ENCODE peak calls at places on chromosomes 11 and 22, in nine cellular contexts. V is heart left ventricle, O is stomach, C is GM12878, T is uterus, D is transverse colon, I is suprapubic skin, N is H1, G is endothelial cell of umbilical vein. Z is an unnamed sample.

GRCh38 chr22:32994046-32994827 is 63.9 kb downstream of the SYN3 start:
- DNase-seq in C (no peak), N (peak; percentile 46), I (no peak), V (peak; percentile 45), T (no peak), D (no peak), O (no peak), G (no peak), Z (no peak)

GRCh38 chr11:14899087-14899363 is 7.0 kb upstream of the CYP2R1 start:
- DNase-seq in V (no peak), C (no peak), I (no peak), G (no peak), O (no peak), D (no peak), T (no peak), N (no peak), Z (no peak)

GRCh38 chr11:68780829-68781228 is 29.5 kb upstream of the TESMIN start:
- DNase-seq in O (peak; percentile 87), D (peak; percentile 39), N (peak; percentile 89), I (no peak), G (peak; percentile 50), V (peak; percentile 83), T (no peak), C (no peak), Z (peak; percentile 85)

GRCh38 chr22:44091021-44091721 is 67.1 kb downstream of the PARVB start:
- DNase-seq in I (no peak), D (no peak), C (no peak), G (no peak), V (no peak), O (no peak), N (no peak), T (no peak), Z (no peak)

GRCh38 chr11:77019976-77020591 is 14.1 kb upstream of the B3GNT6 start:
- DNase-seq in O (no peak), N (no peak), V (no peak), T (no peak), C (no peak), G (peak; percentile 77), D (no peak), I (no peak), Z (no peak)

GRCh38 chr11:129703846-129704245 is 111.8 kb upstream of the TMEM45B start:
- DNase-seq in G (no peak), V (no peak), I (peak; percentile 53), D (no peak), C (no peak), N (no peak), T (no peak), O (no peak), Z (no peak)

GRCh38 chr11:116836648-116837023 is 786 bp downstream of the APOA1 start:
- DNase-seq in C (no peak), I (no peak), G (no peak), V (no peak), O (no peak), N (no peak), T (no peak), D (no peak), Z (no peak)

GRCh38 chr11:70483077-70483861 is 84.9 kb downstream of the CTTN start:
- DNase-seq in C (no peak), O (peak; percentile 39), N (no peak), I (no peak), V (peak; percentile 70), T (no peak), D (peak; percentile 28), G (no peak), Z (no peak)

GRCh38 chr22:45242778-45243191 is 2.1 kb upstream of the KIAA0930 start:
- DNase-seq in G (peak; percentile 36), V (no peak), N (no peak), C (no peak), D (peak; percentile 56), I (no peak), O (peak; percentile 88), T (no peak), Z (no peak)

GRCh38 chr22:47294222-47294532 is 531.7 kb downstream of the TBC1D22A start:
- DNase-seq in I (peak; percentile 78), C (no peak), O (peak; percentile 25), N (no peak), V (no peak), D (no peak), T (peak; percentile 2), G (no peak), Z (peak; percentile 12)

GRCh38 chr11:11988099-11988651 is 20.3 kb downstream of the DKK3 start:
- DNase-seq in O (no peak), C (no peak), T (no peak), I (peak; percentile 34), N (no peak), V (no peak), D (no peak), G (peak; percentile 83), Z (no peak)

GRCh38 chr22:41446639-41447434 is at the start of gene TOB2:
- DNase-seq in N (peak; percentile 97), G (peak; percentile 93), V (peak; percentile 96), T (peak; percentile 95), C (peak; percentile 71), O (peak; percentile 96), I (peak; percentile 97), D (peak; percentile 97), Z (peak; percentile 97)

GRCh38 chr22:41446057-41446501 is 522 bp downstream of the TOB2 start:
- DNase-seq in T (peak; percentile 42), O (peak; percentile 34), N (no peak), G (peak; percentile 6), D (peak; percentile 39), V (peak; percentile 49), I (no peak), C (no peak), Z (peak; percentile 41)

GRCh38 chr22:41445171-41446056 is 1.2 kb downstream of the TOB2 start:
- DNase-seq in N (peak; percentile 55), T (peak; percentile 32), O (peak; percentile 32), D (peak; percentile 31), C (no peak), V (peak; percentile 67), I (no peak), G (peak; percentile 41), Z (peak; percentile 32)

GRCh38 chr22:41442240-41442792 is 4.3 kb downstream of the TOB2 start:
- DNase-seq in I (no peak), D (no peak), V (no peak), N (no peak), O (no peak), G (no peak), T (no peak), C (no peak), Z (no peak)

DNA sequence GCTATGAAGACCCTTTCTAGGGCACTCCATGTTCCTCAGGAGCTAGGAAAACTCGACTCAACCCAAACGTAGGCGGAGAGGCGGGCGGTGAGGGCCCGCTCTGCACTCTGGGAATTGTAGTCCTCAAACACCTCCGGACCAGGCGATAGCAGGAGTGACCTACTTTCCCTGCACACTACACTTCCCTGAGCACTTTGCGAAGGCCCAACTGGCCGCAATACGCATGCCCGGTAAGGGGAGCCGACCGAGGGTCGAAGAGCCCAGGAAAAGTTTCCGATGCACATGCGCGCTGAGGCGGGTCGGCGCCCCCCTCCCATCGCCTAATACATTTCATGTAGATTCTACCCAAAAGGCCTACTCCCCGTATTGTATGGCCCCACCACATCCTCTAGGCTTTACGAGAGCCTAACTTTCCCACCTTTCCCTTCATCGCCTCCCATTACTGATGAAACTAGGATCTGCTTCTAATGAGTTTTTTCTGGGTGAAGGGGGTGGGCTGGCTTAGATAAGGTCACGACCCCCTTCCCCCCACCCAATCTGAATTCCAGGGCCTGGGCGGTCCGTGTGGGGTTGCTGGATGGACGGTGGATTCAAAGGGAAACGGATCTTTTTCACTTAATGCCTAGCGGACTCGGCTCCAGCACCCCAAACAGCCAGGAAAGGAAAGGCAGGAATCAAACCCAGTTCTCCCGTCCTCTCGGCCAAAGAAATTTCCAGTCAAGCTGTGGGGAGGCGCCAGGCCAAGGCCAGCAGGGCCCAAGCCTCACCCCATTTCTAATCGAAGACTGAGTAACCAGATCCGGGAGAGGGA is 2.0 kb downstream of the TOB2 start:
- DNase-seq in N (peak; percentile 97), C (peak; percentile 90), G (peak; percentile 99), T (peak; percentile 93), V (peak; percentile 93), I (peak; percentile 93), D (peak; percentile 93), O (peak; percentile 92), Z (peak; percentile 97)
- TF ChIP-seq POLR2A in N (peak; percentile 58), C (no peak), G (peak; percentile 73), T (peak; percentile 83), V (no peak), I (no peak), D (peak; percentile 72), O (peak; percentile 11), Z (peak; percentile 56)

DNA sequence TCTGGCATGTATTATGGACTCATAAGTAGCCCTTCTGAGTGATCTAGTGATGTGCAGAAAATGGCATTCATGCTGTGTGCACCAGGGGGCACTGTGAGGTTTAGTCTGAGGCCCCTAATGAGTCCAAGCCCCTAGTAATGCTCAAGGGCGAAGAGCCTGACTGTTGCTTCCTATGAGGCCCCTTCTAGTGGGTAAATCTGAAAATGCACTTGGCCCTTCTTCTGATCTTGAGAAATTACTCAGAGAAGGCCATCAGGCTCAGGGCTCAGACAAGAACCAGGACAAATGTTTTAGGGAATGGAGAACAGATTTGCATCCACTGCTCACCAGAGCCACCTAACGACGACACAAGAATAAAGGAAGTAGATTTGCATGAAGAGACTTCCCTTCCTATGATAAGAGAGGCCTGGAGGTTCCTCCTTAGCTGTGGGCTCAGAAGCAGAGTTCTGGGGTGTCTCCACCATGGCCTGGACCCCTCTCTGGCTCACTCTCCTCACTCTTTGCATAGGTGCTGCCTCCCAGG is 75.8 kb downstream of the GGTLC2 start:
- DNase-seq in I (no peak), T (no peak), V (no peak), O (no peak), D (peak; percentile 35), C (peak; percentile 57), G (peak; percentile 69), N (peak; percentile 76), Z (peak; percentile 51)
- H3K4me3 ChIP-seq in I (no peak overlapping the region), T (no peak overlapping the region), V (no peak overlapping the region), O (no peak overlapping the region), D (no peak overlapping the region), C (no peak overlapping the region), G (no peak overlapping the region), N (no peak overlapping the region), Z (no peak overlapping the region)

GRCh38 chr11:118608268-118609214 is 1.1 kb downstream of the PHLDB1 start:
- DNase-seq in G (peak; percentile 65), T (peak; percentile 89), V (peak; percentile 88), D (peak; percentile 75), C (no peak), N (peak; percentile 75), I (peak; percentile 94), O (peak; percentile 59), Z (peak; percentile 78)
- TF ChIP-seq POLR2A in G (peak; percentile 15), T (peak; percentile 46), V (no peak), D (no peak), C (no peak), N (no peak), I (no peak), O (no peak), Z (no peak)

DNA sequence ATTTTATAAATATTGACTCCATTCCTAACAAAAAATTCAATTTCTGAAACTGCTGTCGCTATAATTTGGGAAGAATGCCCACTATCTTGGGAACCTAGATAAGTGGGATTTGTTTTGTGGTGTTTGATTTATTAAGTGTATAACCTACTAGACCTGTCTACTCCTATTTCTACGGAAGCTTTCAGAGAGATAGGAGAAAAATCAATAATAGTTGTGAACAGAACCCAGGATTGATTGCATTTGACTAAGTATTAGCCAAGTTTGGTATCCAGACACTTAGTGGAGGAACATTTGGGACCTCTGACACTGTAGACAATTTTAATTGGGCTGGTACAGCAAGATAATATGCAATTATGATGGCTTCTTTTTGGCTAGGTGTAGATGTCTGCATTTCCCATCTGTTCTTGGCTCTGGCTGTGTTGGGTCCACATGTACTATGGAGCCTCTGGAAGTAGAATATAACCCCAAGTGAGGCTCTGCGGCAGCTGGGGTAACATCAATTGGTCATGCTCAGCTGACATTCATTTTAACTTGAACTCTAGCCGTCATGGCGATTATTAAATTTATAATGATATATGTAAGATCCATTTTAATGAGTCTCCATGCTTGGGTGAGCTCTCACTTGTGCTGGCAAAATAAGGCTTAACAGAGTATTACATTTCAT is 111.5 kb upstream of the E2F8 start:
- DNase-seq in V (no peak), N (no peak), I (no peak), O (no peak), C (no peak), G (no peak), T (no peak), D (no peak), Z (no peak)
- H3K4me3 ChIP-seq in V (no peak overlapping the region), N (no peak overlapping the region), I (no peak overlapping the region), O (no peak overlapping the region), C (no peak overlapping the region), G (no peak overlapping the region), T (no peak overlapping the region), D (no peak overlapping the region), Z (no peak overlapping the region)

Z was measured in testis.